ENCODE peak calls at places on chromosomes 7 and 10, in five cellular contexts. G is stimulated activated naive CD8-positive, alpha-beta T cell treated with anti-CD3 and anti-CD28 coated beads, Interleukin-15, Interleukin-2, amounts not matched to agents 100 U/mL and 50 U/mL, for 24 hours; J is EH; W is aorta; L is endodermal cell. N is an unnamed sample.

GRCh38 chr7:36076073-36076472 is 77.0 kb upstream of the EEPD1 start:
- DNase-seq in G (no peak), J (no peak), W (no peak), L (no peak), N (no peak)

GRCh38 chr10:75379234-75379724 is 22.3 kb downstream of the ZNF503 start:
- DNase-seq in G (no peak), J (peak), W (no peak), L (no peak), N (no peak)

GRCh38 chr10:101227765-101228681 is 1.2 kb downstream of the LBX1 start:
- DNase-seq in G (no peak), J (no peak), W (no peak), L (peak), N (no peak)

GRCh38 chr10:18136056-18136916 is 3.9 kb upstream of the CACNB2 start:
- DNase-seq in G (no peak), J (no peak), W (no peak), L (no peak), N (no peak)

GRCh38 chr7:857661-858060 is 18.7 kb upstream of the GET4 start:
- DNase-seq in G (no peak), J (no peak), W (no peak), L (no peak), N (no peak)

GRCh38 chr10:70699659-70700174 is 27.4 kb downstream of the ADAMTS14 start:
- DNase-seq in G (no peak), J (peak), W (no peak), L (peak), N (no peak)

GRCh38 chr10:47043928-47044544 is 132.8 kb downstream of the PTPN20 start:
- DNase-seq in G (no peak), J (no peak), W (peak), L (no peak), N (no peak)

GRCh38 chr10:62454696-62455451 is 80.7 kb downstream of the ZNF365 start:
- DNase-seq in G (no peak), J (peak), W (no peak), L (no peak), N (no peak)

GRCh38 chr10:96618648-96619047 is 31.8 kb upstream of the TM9SF3 start:
- DNase-seq in G (no peak), J (peak), W (peak), L (peak), N (no peak)

GRCh38 chr10:5532618-5533097 is 7.9 kb downstream of the CALML3 start:
- DNase-seq in G (no peak), J (no peak), W (no peak), L (peak), N (no peak)

N was measured in DND-41.